ENCODE peak calls at places on chromosomes 11 and 22, in nine cellular contexts. One of them, this sample, is unnamed.

GRCh38 chr22:19869497-19870152 is 15.0 kb upstream of the GNB1L start:
- DNase-seq in DMS 273 treated with DMSO at 0.1 percent for 48 hours: no peak
- DNase-seq in stimulated activated CD4-positive, alpha-beta T cell treated with anti-CD3 and anti-CD28 coated beads, Interleukin-12 subunit alpha, Interleukin-12 subunit beta, amount 100 ng/mL, for 4 hours: no peak
- DNase-seq in M059J: no peak
- DNase-seq in dorsolateral prefrontal cortex: peak
- DNase-seq in effector memory CD8-positive, alpha-beta T cell: no peak
- DNase-seq in GM18507: no peak
- DNase-seq in H1: peak
- DNase-seq in activated effector memory CD4-positive, alpha-beta T cell treated with Interleukin-2 at 50 U/mL for 16 hours: no peak
- DNase-seq in this sample: no peak

GRCh38 chr11:112797653-112798293 is 163.4 kb upstream of the NCAM1 start:
- DNase-seq in DMS 273 treated with DMSO at 0.1 percent for 48 hours: no peak
- DNase-seq in stimulated activated CD4-positive, alpha-beta T cell treated with anti-CD3 and anti-CD28 coated beads, Interleukin-12 subunit alpha, Interleukin-12 subunit beta, amount 100 ng/mL, for 4 hours: no peak
- DNase-seq in M059J: peak
- DNase-seq in dorsolateral prefrontal cortex: peak
- DNase-seq in effector memory CD8-positive, alpha-beta T cell: peak
- DNase-seq in GM18507: peak
- DNase-seq in H1: peak
- DNase-seq in activated effector memory CD4-positive, alpha-beta T cell treated with Interleukin-2 at 50 U/mL for 16 hours: no peak
- DNase-seq in this sample: no peak

GRCh38 chr11:19670030-19670761 is 42.4 kb upstream of the NAV2 start:
- DNase-seq in DMS 273 treated with DMSO at 0.1 percent for 48 hours: no peak
- DNase-seq in stimulated activated CD4-positive, alpha-beta T cell treated with anti-CD3 and anti-CD28 coated beads, Interleukin-12 subunit alpha, Interleukin-12 subunit beta, amount 100 ng/mL, for 4 hours: no peak
- DNase-seq in M059J: peak
- DNase-seq in dorsolateral prefrontal cortex: no peak
- DNase-seq in effector memory CD8-positive, alpha-beta T cell: no peak
- DNase-seq in GM18507: no peak
- DNase-seq in H1: no peak
- DNase-seq in activated effector memory CD4-positive, alpha-beta T cell treated with Interleukin-2 at 50 U/mL for 16 hours: no peak
- DNase-seq in this sample: no peak

GRCh38 chr11:24234822-24235508 is 261.9 kb upstream of the LUZP2 start:
- DNase-seq in DMS 273 treated with DMSO at 0.1 percent for 48 hours: no peak
- DNase-seq in stimulated activated CD4-positive, alpha-beta T cell treated with anti-CD3 and anti-CD28 coated beads, Interleukin-12 subunit alpha, Interleukin-12 subunit beta, amount 100 ng/mL, for 4 hours: no peak
- DNase-seq in M059J: peak
- DNase-seq in dorsolateral prefrontal cortex: no peak
- DNase-seq in effector memory CD8-positive, alpha-beta T cell: no peak
- DNase-seq in GM18507: no peak
- DNase-seq in H1: no peak
- DNase-seq in activated effector memory CD4-positive, alpha-beta T cell treated with Interleukin-2 at 50 U/mL for 16 hours: no peak
- DNase-seq in this sample: peak

GRCh38 chr11:126465573-126466287 is 110.2 kb downstream of the ST3GAL4 start:
- DNase-seq in DMS 273 treated with DMSO at 0.1 percent for 48 hours: no peak
- DNase-seq in stimulated activated CD4-positive, alpha-beta T cell treated with anti-CD3 and anti-CD28 coated beads, Interleukin-12 subunit alpha, Interleukin-12 subunit beta, amount 100 ng/mL, for 4 hours: no peak
- DNase-seq in M059J: no peak
- DNase-seq in dorsolateral prefrontal cortex: no peak
- DNase-seq in effector memory CD8-positive, alpha-beta T cell: peak
- DNase-seq in GM18507: no peak
- DNase-seq in H1: no peak
- DNase-seq in activated effector memory CD4-positive, alpha-beta T cell treated with Interleukin-2 at 50 U/mL for 16 hours: no peak
- DNase-seq in this sample: no peak

GRCh38 chr22:50585781-50586180 is 3.1 kb upstream of the CHKB start:
- DNase-seq in DMS 273 treated with DMSO at 0.1 percent for 48 hours: no peak
- DNase-seq in stimulated activated CD4-positive, alpha-beta T cell treated with anti-CD3 and anti-CD28 coated beads, Interleukin-12 subunit alpha, Interleukin-12 subunit beta, amount 100 ng/mL, for 4 hours: no peak
- DNase-seq in M059J: no peak
- DNase-seq in dorsolateral prefrontal cortex: peak
- DNase-seq in effector memory CD8-positive, alpha-beta T cell: no peak
- DNase-seq in GM18507: no peak
- DNase-seq in H1: no peak
- DNase-seq in activated effector memory CD4-positive, alpha-beta T cell treated with Interleukin-2 at 50 U/mL for 16 hours: no peak
- DNase-seq in this sample: no peak

GRCh38 chr11:120208012-120208441 is 2.8 kb upstream of the OAF start:
- DNase-seq in DMS 273 treated with DMSO at 0.1 percent for 48 hours: no peak
- DNase-seq in stimulated activated CD4-positive, alpha-beta T cell treated with anti-CD3 and anti-CD28 coated beads, Interleukin-12 subunit alpha, Interleukin-12 subunit beta, amount 100 ng/mL, for 4 hours: no peak
- DNase-seq in M059J: peak
- DNase-seq in dorsolateral prefrontal cortex: no peak
- DNase-seq in effector memory CD8-positive, alpha-beta T cell: no peak
- DNase-seq in GM18507: no peak
- DNase-seq in H1: no peak
- DNase-seq in activated effector memory CD4-positive, alpha-beta T cell treated with Interleukin-2 at 50 U/mL for 16 hours: no peak
- DNase-seq in this sample: no peak

GRCh38 chr11:43934359-43935130 is 7.9 kb upstream of the C11orf96 start:
- DNase-seq in DMS 273 treated with DMSO at 0.1 percent for 48 hours: no peak
- DNase-seq in stimulated activated CD4-positive, alpha-beta T cell treated with anti-CD3 and anti-CD28 coated beads, Interleukin-12 subunit alpha, Interleukin-12 subunit beta, amount 100 ng/mL, for 4 hours: no peak
- DNase-seq in M059J: peak
- DNase-seq in dorsolateral prefrontal cortex: no peak
- DNase-seq in effector memory CD8-positive, alpha-beta T cell: no peak
- DNase-seq in GM18507: no peak
- DNase-seq in H1: no peak
- DNase-seq in activated effector memory CD4-positive, alpha-beta T cell treated with Interleukin-2 at 50 U/mL for 16 hours: no peak
- DNase-seq in this sample: no peak

GRCh38 chr22:32204856-32205722 is at the start of gene RFPL2:
- DNase-seq in DMS 273 treated with DMSO at 0.1 percent for 48 hours: peak
- DNase-seq in stimulated activated CD4-positive, alpha-beta T cell treated with anti-CD3 and anti-CD28 coated beads, Interleukin-12 subunit alpha, Interleukin-12 subunit beta, amount 100 ng/mL, for 4 hours: no peak
- DNase-seq in M059J: no peak
- DNase-seq in dorsolateral prefrontal cortex: no peak
- DNase-seq in effector memory CD8-positive, alpha-beta T cell: peak
- DNase-seq in GM18507: no peak
- DNase-seq in H1: peak
- DNase-seq in activated effector memory CD4-positive, alpha-beta T cell treated with Interleukin-2 at 50 U/mL for 16 hours: no peak
- DNase-seq in this sample: no peak

GRCh38 chr11:5289696-5290095 is 12.1 kb downstream of the OR51B4 start:
- DNase-seq in DMS 273 treated with DMSO at 0.1 percent for 48 hours: no peak
- DNase-seq in stimulated activated CD4-positive, alpha-beta T cell treated with anti-CD3 and anti-CD28 coated beads, Interleukin-12 subunit alpha, Interleukin-12 subunit beta, amount 100 ng/mL, for 4 hours: no peak
- DNase-seq in M059J: no peak
- DNase-seq in dorsolateral prefrontal cortex: no peak
- DNase-seq in effector memory CD8-positive, alpha-beta T cell: no peak
- DNase-seq in GM18507: no peak
- DNase-seq in H1: no peak
- DNase-seq in activated effector memory CD4-positive, alpha-beta T cell treated with Interleukin-2 at 50 U/mL for 16 hours: no peak
- DNase-seq in this sample: no peak

GRCh38 chr22:42920101-42920820 is 63.2 kb upstream of the ARFGAP3 start:
- DNase-seq in DMS 273 treated with DMSO at 0.1 percent for 48 hours: no peak
- DNase-seq in stimulated activated CD4-positive, alpha-beta T cell treated with anti-CD3 and anti-CD28 coated beads, Interleukin-12 subunit alpha, Interleukin-12 subunit beta, amount 100 ng/mL, for 4 hours: no peak
- DNase-seq in M059J: peak
- DNase-seq in dorsolateral prefrontal cortex: no peak
- DNase-seq in effector memory CD8-positive, alpha-beta T cell: no peak
- DNase-seq in GM18507: no peak
- DNase-seq in H1: no peak
- DNase-seq in activated effector memory CD4-positive, alpha-beta T cell treated with Interleukin-2 at 50 U/mL for 16 hours: no peak
- DNase-seq in this sample: no peak

GRCh38 chr22:20384865-20385264 is 9.1 kb upstream of the ZNF74 start:
- DNase-seq in DMS 273 treated with DMSO at 0.1 percent for 48 hours: no peak
- DNase-seq in stimulated activated CD4-positive, alpha-beta T cell treated with anti-CD3 and anti-CD28 coated beads, Interleukin-12 subunit alpha, Interleukin-12 subunit beta, amount 100 ng/mL, for 4 hours: no peak
- DNase-seq in M059J: no peak
- DNase-seq in dorsolateral prefrontal cortex: no peak
- DNase-seq in effector memory CD8-positive, alpha-beta T cell: no peak
- DNase-seq in GM18507: no peak
- DNase-seq in H1: no peak
- DNase-seq in activated effector memory CD4-positive, alpha-beta T cell treated with Interleukin-2 at 50 U/mL for 16 hours: no peak
- DNase-seq in this sample: no peak

GRCh38 chr11:15594607-15595006 is 479.9 kb downstream of the INSC start:
- DNase-seq in DMS 273 treated with DMSO at 0.1 percent for 48 hours: no peak
- DNase-seq in stimulated activated CD4-positive, alpha-beta T cell treated with anti-CD3 and anti-CD28 coated beads, Interleukin-12 subunit alpha, Interleukin-12 subunit beta, amount 100 ng/mL, for 4 hours: no peak
- DNase-seq in M059J: no peak
- DNase-seq in dorsolateral prefrontal cortex: no peak
- DNase-seq in effector memory CD8-positive, alpha-beta T cell: no peak
- DNase-seq in GM18507: no peak
- DNase-seq in H1: peak
- DNase-seq in activated effector memory CD4-positive, alpha-beta T cell treated with Interleukin-2 at 50 U/mL for 16 hours: no peak
- DNase-seq in this sample: no peak

GRCh38 chr22:45112136-45112879 is 51.4 kb upstream of the NUP50 start:
- DNase-seq in DMS 273 treated with DMSO at 0.1 percent for 48 hours: no peak
- DNase-seq in stimulated activated CD4-positive, alpha-beta T cell treated with anti-CD3 and anti-CD28 coated beads, Interleukin-12 subunit alpha, Interleukin-12 subunit beta, amount 100 ng/mL, for 4 hours: no peak
- DNase-seq in M059J: peak
- DNase-seq in dorsolateral prefrontal cortex: no peak
- DNase-seq in effector memory CD8-positive, alpha-beta T cell: no peak
- DNase-seq in GM18507: no peak
- DNase-seq in H1: no peak
- DNase-seq in activated effector memory CD4-positive, alpha-beta T cell treated with Interleukin-2 at 50 U/mL for 16 hours: no peak
- DNase-seq in this sample: no peak

GRCh38 chr11:70575396-70576060 is 177.2 kb downstream of the CTTN start:
- DNase-seq in DMS 273 treated with DMSO at 0.1 percent for 48 hours: no peak
- DNase-seq in stimulated activated CD4-positive, alpha-beta T cell treated with anti-CD3 and anti-CD28 coated beads, Interleukin-12 subunit alpha, Interleukin-12 subunit beta, amount 100 ng/mL, for 4 hours: no peak
- DNase-seq in M059J: no peak
- DNase-seq in dorsolateral prefrontal cortex: no peak
- DNase-seq in effector memory CD8-positive, alpha-beta T cell: no peak
- DNase-seq in GM18507: no peak
- DNase-seq in H1: peak
- DNase-seq in activated effector memory CD4-positive, alpha-beta T cell treated with Interleukin-2 at 50 U/mL for 16 hours: no peak
- DNase-seq in this sample: no peak

GRCh38 chr11:44832452-44832851 is 105.7 kb downstream of the TSPAN18 start:
- DNase-seq in DMS 273 treated with DMSO at 0.1 percent for 48 hours: no peak
- DNase-seq in stimulated activated CD4-positive, alpha-beta T cell treated with anti-CD3 and anti-CD28 coated beads, Interleukin-12 subunit alpha, Interleukin-12 subunit beta, amount 100 ng/mL, for 4 hours: no peak
- DNase-seq in M059J: no peak
- DNase-seq in dorsolateral prefrontal cortex: no peak
- DNase-seq in effector memory CD8-positive, alpha-beta T cell: no peak
- DNase-seq in GM18507: no peak
- DNase-seq in H1: no peak
- DNase-seq in activated effector memory CD4-positive, alpha-beta T cell treated with Interleukin-2 at 50 U/mL for 16 hours: no peak
- DNase-seq in this sample: no peak

GRCh38 chr22:22558972-22559603 is at the start of gene PRAME:
- DNase-seq in DMS 273 treated with DMSO at 0.1 percent for 48 hours: no peak
- DNase-seq in stimulated activated CD4-positive, alpha-beta T cell treated with anti-CD3 and anti-CD28 coated beads, Interleukin-12 subunit alpha, Interleukin-12 subunit beta, amount 100 ng/mL, for 4 hours: peak
- DNase-seq in M059J: peak
- DNase-seq in dorsolateral prefrontal cortex: no peak
- DNase-seq in effector memory CD8-positive, alpha-beta T cell: peak
- DNase-seq in GM18507: peak
- DNase-seq in H1: peak
- DNase-seq in activated effector memory CD4-positive, alpha-beta T cell treated with Interleukin-2 at 50 U/mL for 16 hours: peak
- DNase-seq in this sample: no peak

GRCh38 chr22:33756508-33756949 is 163.7 kb downstream of the LARGE1 start:
- DNase-seq in DMS 273 treated with DMSO at 0.1 percent for 48 hours: no peak
- DNase-seq in stimulated activated CD4-positive, alpha-beta T cell treated with anti-CD3 and anti-CD28 coated beads, Interleukin-12 subunit alpha, Interleukin-12 subunit beta, amount 100 ng/mL, for 4 hours: no peak
- DNase-seq in M059J: no peak
- DNase-seq in dorsolateral prefrontal cortex: no peak
- DNase-seq in effector memory CD8-positive, alpha-beta T cell: no peak
- DNase-seq in GM18507: no peak
- DNase-seq in H1: no peak
- DNase-seq in activated effector memory CD4-positive, alpha-beta T cell treated with Interleukin-2 at 50 U/mL for 16 hours: no peak
- DNase-seq in this sample: no peak

GRCh38 chr11:33722579-33723234 is 13.5 kb downstream of the CD59 start:
- DNase-seq in DMS 273 treated with DMSO at 0.1 percent for 48 hours: no peak
- DNase-seq in stimulated activated CD4-positive, alpha-beta T cell treated with anti-CD3 and anti-CD28 coated beads, Interleukin-12 subunit alpha, Interleukin-12 subunit beta, amount 100 ng/mL, for 4 hours: no peak
- DNase-seq in M059J: peak
- DNase-seq in dorsolateral prefrontal cortex: no peak
- DNase-seq in effector memory CD8-positive, alpha-beta T cell: no peak
- DNase-seq in GM18507: no peak
- DNase-seq in H1: no peak
- DNase-seq in activated effector memory CD4-positive, alpha-beta T cell treated with Interleukin-2 at 50 U/mL for 16 hours: no peak
- DNase-seq in this sample: no peak

GRCh38 chr22:27032121-27032761 is 374.9 kb downstream of the MIAT start:
- DNase-seq in DMS 273 treated with DMSO at 0.1 percent for 48 hours: peak
- DNase-seq in stimulated activated CD4-positive, alpha-beta T cell treated with anti-CD3 and anti-CD28 coated beads, Interleukin-12 subunit alpha, Interleukin-12 subunit beta, amount 100 ng/mL, for 4 hours: no peak
- DNase-seq in M059J: peak
- DNase-seq in dorsolateral prefrontal cortex: peak
- DNase-seq in effector memory CD8-positive, alpha-beta T cell: no peak
- DNase-seq in GM18507: no peak
- DNase-seq in H1: peak
- DNase-seq in activated effector memory CD4-positive, alpha-beta T cell treated with Interleukin-2 at 50 U/mL for 16 hours: no peak
- DNase-seq in this sample: no peak

GRCh38 chr22:37383342-37383741 is 43.9 kb downstream of the ELFN2 start:
- DNase-seq in DMS 273 treated with DMSO at 0.1 percent for 48 hours: no peak
- DNase-seq in stimulated activated CD4-positive, alpha-beta T cell treated with anti-CD3 and anti-CD28 coated beads, Interleukin-12 subunit alpha, Interleukin-12 subunit beta, amount 100 ng/mL, for 4 hours: no peak
- DNase-seq in M059J: no peak
- DNase-seq in dorsolateral prefrontal cortex: no peak
- DNase-seq in effector memory CD8-positive, alpha-beta T cell: no peak
- DNase-seq in GM18507: no peak
- DNase-seq in H1: no peak
- DNase-seq in activated effector memory CD4-positive, alpha-beta T cell treated with Interleukin-2 at 50 U/mL for 16 hours: no peak
- DNase-seq in this sample: no peak

GRCh38 chr11:75035911-75036536 is 47.3 kb downstream of the NEU3 start:
- DNase-seq in DMS 273 treated with DMSO at 0.1 percent for 48 hours: no peak
- DNase-seq in stimulated activated CD4-positive, alpha-beta T cell treated with anti-CD3 and anti-CD28 coated beads, Interleukin-12 subunit alpha, Interleukin-12 subunit beta, amount 100 ng/mL, for 4 hours: no peak
- DNase-seq in M059J: peak
- DNase-seq in dorsolateral prefrontal cortex: no peak
- DNase-seq in effector memory CD8-positive, alpha-beta T cell: no peak
- DNase-seq in GM18507: no peak
- DNase-seq in H1: peak
- DNase-seq in activated effector memory CD4-positive, alpha-beta T cell treated with Interleukin-2 at 50 U/mL for 16 hours: no peak
- DNase-seq in this sample: no peak

GRCh38 chr22:46104170-46104880 is 46.0 kb upstream of the PPARA start:
- DNase-seq in DMS 273 treated with DMSO at 0.1 percent for 48 hours: no peak
- DNase-seq in stimulated activated CD4-positive, alpha-beta T cell treated with anti-CD3 and anti-CD28 coated beads, Interleukin-12 subunit alpha, Interleukin-12 subunit beta, amount 100 ng/mL, for 4 hours: no peak
- DNase-seq in M059J: no peak
- DNase-seq in dorsolateral prefrontal cortex: peak
- DNase-seq in effector memory CD8-positive, alpha-beta T cell: no peak
- DNase-seq in GM18507: no peak
- DNase-seq in H1: no peak
- DNase-seq in activated effector memory CD4-positive, alpha-beta T cell treated with Interleukin-2 at 50 U/mL for 16 hours: no peak
- DNase-seq in this sample: no peak

GRCh38 chr11:36818410-36818809 is 220.4 kb upstream of the RAG2 start:
- DNase-seq in DMS 273 treated with DMSO at 0.1 percent for 48 hours: no peak
- DNase-seq in stimulated activated CD4-positive, alpha-beta T cell treated with anti-CD3 and anti-CD28 coated beads, Interleukin-12 subunit alpha, Interleukin-12 subunit beta, amount 100 ng/mL, for 4 hours: no peak
- DNase-seq in M059J: peak
- DNase-seq in dorsolateral prefrontal cortex: no peak
- DNase-seq in effector memory CD8-positive, alpha-beta T cell: no peak
- DNase-seq in GM18507: no peak
- DNase-seq in H1: peak
- DNase-seq in activated effector memory CD4-positive, alpha-beta T cell treated with Interleukin-2 at 50 U/mL for 16 hours: no peak
- DNase-seq in this sample: no peak

GRCh38 chr11:129374081-129374992 is 1.3 kb upstream of the BARX2 start:
- DNase-seq in DMS 273 treated with DMSO at 0.1 percent for 48 hours: no peak
- DNase-seq in stimulated activated CD4-positive, alpha-beta T cell treated with anti-CD3 and anti-CD28 coated beads, Interleukin-12 subunit alpha, Interleukin-12 subunit beta, amount 100 ng/mL, for 4 hours: no peak
- DNase-seq in M059J: no peak
- DNase-seq in dorsolateral prefrontal cortex: no peak
- DNase-seq in effector memory CD8-positive, alpha-beta T cell: no peak
- DNase-seq in GM18507: no peak
- DNase-seq in H1: peak
- DNase-seq in activated effector memory CD4-positive, alpha-beta T cell treated with Interleukin-2 at 50 U/mL for 16 hours: no peak
- DNase-seq in this sample: no peak

GRCh38 chr22:46171940-46172339 is 21.6 kb downstream of the PPARA start:
- DNase-seq in DMS 273 treated with DMSO at 0.1 percent for 48 hours: no peak
- DNase-seq in stimulated activated CD4-positive, alpha-beta T cell treated with anti-CD3 and anti-CD28 coated beads, Interleukin-12 subunit alpha, Interleukin-12 subunit beta, amount 100 ng/mL, for 4 hours: no peak
- DNase-seq in M059J: peak
- DNase-seq in dorsolateral prefrontal cortex: no peak
- DNase-seq in effector memory CD8-positive, alpha-beta T cell: no peak
- DNase-seq in GM18507: no peak
- DNase-seq in H1: no peak
- DNase-seq in activated effector memory CD4-positive, alpha-beta T cell treated with Interleukin-2 at 50 U/mL for 16 hours: no peak
- DNase-seq in this sample: no peak

GRCh38 chr11:68677432-68677831 is 6.9 kb upstream of the GAL start:
- DNase-seq in DMS 273 treated with DMSO at 0.1 percent for 48 hours: peak
- DNase-seq in stimulated activated CD4-positive, alpha-beta T cell treated with anti-CD3 and anti-CD28 coated beads, Interleukin-12 subunit alpha, Interleukin-12 subunit beta, amount 100 ng/mL, for 4 hours: no peak
- DNase-seq in M059J: peak
- DNase-seq in dorsolateral prefrontal cortex: no peak
- DNase-seq in effector memory CD8-positive, alpha-beta T cell: no peak
- DNase-seq in GM18507: no peak
- DNase-seq in H1: no peak
- DNase-seq in activated effector memory CD4-positive, alpha-beta T cell treated with Interleukin-2 at 50 U/mL for 16 hours: no peak
- DNase-seq in this sample: peak

GRCh38 chr11:58067685-58068084 is 36.9 kb downstream of the OR6Q1 start:
- DNase-seq in DMS 273 treated with DMSO at 0.1 percent for 48 hours: no peak
- DNase-seq in stimulated activated CD4-positive, alpha-beta T cell treated with anti-CD3 and anti-CD28 coated beads, Interleukin-12 subunit alpha, Interleukin-12 subunit beta, amount 100 ng/mL, for 4 hours: no peak
- DNase-seq in M059J: peak
- DNase-seq in dorsolateral prefrontal cortex: no peak
- DNase-seq in effector memory CD8-positive, alpha-beta T cell: no peak
- DNase-seq in GM18507: no peak
- DNase-seq in H1: no peak
- DNase-seq in activated effector memory CD4-positive, alpha-beta T cell treated with Interleukin-2 at 50 U/mL for 16 hours: no peak
- DNase-seq in this sample: no peak

GRCh38 chr22:49155809-49156580 is 671.7 kb downstream of the BRD1 start:
- DNase-seq in DMS 273 treated with DMSO at 0.1 percent for 48 hours: no peak
- DNase-seq in stimulated activated CD4-positive, alpha-beta T cell treated with anti-CD3 and anti-CD28 coated beads, Interleukin-12 subunit alpha, Interleukin-12 subunit beta, amount 100 ng/mL, for 4 hours: no peak
- DNase-seq in M059J: no peak
- DNase-seq in dorsolateral prefrontal cortex: no peak
- DNase-seq in effector memory CD8-positive, alpha-beta T cell: no peak
- DNase-seq in GM18507: no peak
- DNase-seq in H1: no peak
- DNase-seq in activated effector memory CD4-positive, alpha-beta T cell treated with Interleukin-2 at 50 U/mL for 16 hours: no peak
- DNase-seq in this sample: no peak

GRCh38 chr22:43262990-43263644 is 76.2 kb upstream of the TTLL12 start:
- DNase-seq in DMS 273 treated with DMSO at 0.1 percent for 48 hours: no peak
- DNase-seq in stimulated activated CD4-positive, alpha-beta T cell treated with anti-CD3 and anti-CD28 coated beads, Interleukin-12 subunit alpha, Interleukin-12 subunit beta, amount 100 ng/mL, for 4 hours: peak
- DNase-seq in M059J: no peak
- DNase-seq in dorsolateral prefrontal cortex: no peak
- DNase-seq in effector memory CD8-positive, alpha-beta T cell: peak
- DNase-seq in GM18507: peak
- DNase-seq in H1: no peak
- DNase-seq in activated effector memory CD4-positive, alpha-beta T cell treated with Interleukin-2 at 50 U/mL for 16 hours: peak
- DNase-seq in this sample: no peak

GRCh38 chr11:67277231-67277961 is 11.1 kb downstream of the GRK2 start:
- DNase-seq in DMS 273 treated with DMSO at 0.1 percent for 48 hours: peak
- DNase-seq in stimulated activated CD4-positive, alpha-beta T cell treated with anti-CD3 and anti-CD28 coated beads, Interleukin-12 subunit alpha, Interleukin-12 subunit beta, amount 100 ng/mL, for 4 hours: peak
- DNase-seq in M059J: no peak
- DNase-seq in dorsolateral prefrontal cortex: no peak
- DNase-seq in effector memory CD8-positive, alpha-beta T cell: peak
- DNase-seq in GM18507: peak
- DNase-seq in H1: peak
- DNase-seq in activated effector memory CD4-positive, alpha-beta T cell treated with Interleukin-2 at 50 U/mL for 16 hours: peak
- DNase-seq in this sample: no peak